ENCODE peak calls at places on chromosomes 5 and 9, in six cellular contexts. Z is H1, C is stomach, H is SK-N-SH, Y is A549, B is tibial nerve. N is an unnamed sample.

GRCh38 chr9:129336601-129337286 is 158.7 kb upstream of the IER5L start:
- DNase-seq in Z (peak; percentile 67), C (peak; percentile 67), H (no peak), Y (no peak), B (no peak), N (peak; percentile 59)

GRCh38 chr5:98735806-98736507 is 37.5 kb upstream of the RGMB start:
- DNase-seq in Z (no peak), C (no peak), H (no peak), Y (no peak), B (no peak), N (no peak)

GRCh38 chr5:138282918-138283742 is 8.7 kb upstream of the GFRA3 start:
- DNase-seq in Z (no peak), C (peak; percentile 57), H (peak; percentile 74), Y (peak; percentile 76), B (no peak), N (no peak)

GRCh38 chr5:458547-459353 is 15.8 kb downstream of the EXOC3 start:
- DNase-seq in Z (no peak), C (no peak), H (no peak), Y (no peak), B (no peak), N (peak; percentile 48)

GRCh38 chr9:104758974-104759373 is 5.0 kb upstream of the NIPSNAP3B start:
- DNase-seq in Z (no peak), C (no peak), H (no peak), Y (no peak), B (no peak), N (no peak)

GRCh38 chr9:124218438-124219289 is 39.1 kb upstream of the NEK6 start:
- DNase-seq in Z (no peak), C (peak; percentile 68), H (no peak), Y (peak; percentile 39), B (no peak), N (peak; percentile 71)

GRCh38 chr9:86723351-86723750 is 224.0 kb downstream of the GAS1 start:
- DNase-seq in Z (no peak), C (no peak), H (no peak), Y (no peak), B (no peak), N (no peak)

GRCh38 chr9:130530932-130531331 is 48.4 kb upstream of the FUBP3 start:
- DNase-seq in Z (no peak), C (no peak), H (no peak), Y (no peak), B (no peak), N (peak; percentile 79)

GRCh38 chr5:150350524-150351344 is 6.8 kb upstream of the TCOF1 start:
- DNase-seq in Z (peak; percentile 83), C (peak; percentile 78), H (peak; percentile 82), Y (peak; percentile 83), B (peak; percentile 52), N (peak; percentile 79)

GRCh38 chr9:104269996-104270963 is 176.2 kb downstream of the SMC2 start:
- DNase-seq in Z (no peak), C (no peak), H (no peak), Y (peak; percentile 29), B (no peak), N (no peak)

GRCh38 chr5:111144352-111144930 is 52.3 kb downstream of the WDR36 start:
- DNase-seq in Z (no peak), C (no peak), H (no peak), Y (no peak), B (no peak), N (no peak)

GRCh38 chr9:70315389-70315788 is 56.6 kb downstream of the SMC5 start:
- DNase-seq in Z (no peak), C (no peak), H (no peak), Y (no peak), B (no peak), N (no peak)

GRCh38 chr9:80062581-80062980 is 490.8 kb downstream of the TLE4 start:
- DNase-seq in Z (no peak), C (no peak), H (no peak), Y (no peak), B (no peak), N (no peak)

GRCh38 chr9:2824054-2824453 is 19.8 kb downstream of the PUM3 start:
- DNase-seq in Z (no peak), C (no peak), H (no peak), Y (no peak), B (no peak), N (no peak)

GRCh38 chr5:15995206-15996052 is 184.2 kb downstream of the MARCHF11 start:
- DNase-seq in Z (peak; percentile 48), C (no peak), H (peak; percentile 5), Y (peak; percentile 16), B (no peak), N (no peak)

GRCh38 chr5:180494510-180495181 is 467 bp downstream of the CNOT6 start:
- DNase-seq in Z (peak; percentile 61), C (peak; percentile 50), H (peak; percentile 82), Y (peak; percentile 23), B (no peak), N (peak; percentile 56)

GRCh38 chr9:74951725-74952151 is 974 bp downstream of the C9orf40 start:
- DNase-seq in Z (peak; percentile 68), C (peak; percentile 53), H (peak; percentile 60), Y (peak; percentile 43), B (no peak), N (peak; percentile 90)

GRCh38 chr9:91084896-91085295 is 276.8 kb downstream of the AUH start:
- DNase-seq in Z (no peak), C (no peak), H (no peak), Y (no peak), B (no peak), N (no peak)

GRCh38 chr5:157550668-157551067 is 24.9 kb downstream of the ADAM19 start:
- DNase-seq in Z (no peak), C (no peak), H (no peak), Y (no peak), B (no peak), N (no peak)

GRCh38 chr5:149030838-149031397 is 31.9 kb downstream of the SH3TC2 start:
- DNase-seq in Z (no peak), C (no peak), H (no peak), Y (no peak), B (no peak), N (no peak)

GRCh38 chr9:127720865-127721227 is 5.0 kb downstream of the TTC16 start:
- DNase-seq in Z (no peak), C (no peak), H (no peak), Y (no peak), B (no peak), N (no peak)

GRCh38 chr5:151659001-151659754 is 27.5 kb downstream of the SPARC start:
- DNase-seq in Z (peak; percentile 96), C (peak; percentile 73), H (peak; percentile 81), Y (peak; percentile 79), B (peak; percentile 32), N (peak; percentile 78)

GRCh38 chr5:147759441-147759840 is 23.1 kb downstream of the JAKMIP2 start:
- DNase-seq in Z (no peak), C (no peak), H (no peak), Y (no peak), B (no peak), N (no peak)
- TF ChIP-seq EP300 in Z (no peak), C (no peak), H (no peak), Y (no peak), B (no peak), N (no peak)

GRCh38 chr5:96706433-96707111 is 44.4 kb downstream of the CAST start:
- DNase-seq in Z (no peak), C (no peak), H (no peak), Y (no peak), B (no peak), N (no peak)

GRCh38 chr5:96708600-96708999 is 46.4 kb downstream of the CAST start:
- DNase-seq in Z (no peak), C (no peak), H (no peak), Y (no peak), B (no peak), N (no peak)

GRCh38 chr5:96702503-96703383 is 40.6 kb downstream of the CAST start:
- DNase-seq in Z (peak; percentile 82), C (peak; percentile 91), H (peak; percentile 92), Y (peak; percentile 81), B (peak; percentile 89), N (peak; percentile 98)

GRCh38 chr5:96703384-96703910 is 41.3 kb downstream of the CAST start:
- DNase-seq in Z (no peak), C (peak; percentile 76), H (no peak), Y (no peak), B (no peak), N (no peak)

GRCh38 chr5:96703985-96704384 is 41.8 kb downstream of the CAST start:
- DNase-seq in Z (no peak), C (no peak), H (no peak), Y (no peak), B (no peak), N (no peak)
- H3K4me1 ChIP-seq in Z (no peaks in the 10 kb centered on the region), C (peaks cover 22% of the 10 kb centered on the region), H (peaks cover 9% of the 10 kb centered on the region), Y (peaks cover 52% of the 10 kb centered on the region), B (peaks cover 72% of the 10 kb centered on the region), N (peaks cover 14% of the 10 kb centered on the region)

GRCh38 chr9:20950707-20951106 is 80.7 kb downstream of the HACD4 start:
- DNase-seq in Z (no peak), C (no peak), H (no peak), Y (no peak), B (no peak), N (no peak)

GRCh38 chr9:20945856-20946255 is 85.6 kb downstream of the HACD4 start:
- DNase-seq in Z (no peak), C (no peak), H (no peak), Y (no peak), B (no peak), N (no peak)

GRCh38 chr9:20945269-20945668 is 86.2 kb downstream of the HACD4 start:
- DNase-seq in Z (no peak), C (no peak), H (no peak), Y (no peak), B (no peak), N (no peak)

GRCh38 chr9:20944507-20944906 is 86.9 kb downstream of the HACD4 start:
- DNase-seq in Z (no peak), C (no peak), H (no peak), Y (no peak), B (no peak), N (no peak)

DNA sequence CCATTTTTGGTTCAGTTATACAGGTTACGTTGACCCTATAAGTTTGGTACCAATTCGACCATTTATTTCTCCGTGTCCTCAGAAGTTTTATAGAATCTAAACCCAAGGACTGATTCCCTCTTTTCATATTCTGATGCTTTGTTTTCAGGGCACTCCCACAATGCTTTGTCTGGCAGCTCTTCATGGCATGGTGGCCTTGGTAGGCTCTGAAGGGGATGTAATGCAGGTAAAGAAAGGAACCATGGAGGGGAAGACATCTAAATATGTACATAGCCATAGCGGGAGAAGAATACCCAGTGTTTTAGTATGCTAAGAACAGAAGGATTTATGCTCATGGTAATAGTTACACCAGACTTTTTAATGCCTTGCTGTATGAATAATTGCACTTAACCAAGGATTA is 82.7 kb downstream of the HACD4 start:
- DNase-seq in Z (no peak), C (no peak), H (no peak), Y (no peak), B (no peak), N (no peak)
- TF ChIP-seq CTCF in Z (no peak), C (no peak), H (no peak), Y (no peak), B (no peak), N (no peak)

DNA sequence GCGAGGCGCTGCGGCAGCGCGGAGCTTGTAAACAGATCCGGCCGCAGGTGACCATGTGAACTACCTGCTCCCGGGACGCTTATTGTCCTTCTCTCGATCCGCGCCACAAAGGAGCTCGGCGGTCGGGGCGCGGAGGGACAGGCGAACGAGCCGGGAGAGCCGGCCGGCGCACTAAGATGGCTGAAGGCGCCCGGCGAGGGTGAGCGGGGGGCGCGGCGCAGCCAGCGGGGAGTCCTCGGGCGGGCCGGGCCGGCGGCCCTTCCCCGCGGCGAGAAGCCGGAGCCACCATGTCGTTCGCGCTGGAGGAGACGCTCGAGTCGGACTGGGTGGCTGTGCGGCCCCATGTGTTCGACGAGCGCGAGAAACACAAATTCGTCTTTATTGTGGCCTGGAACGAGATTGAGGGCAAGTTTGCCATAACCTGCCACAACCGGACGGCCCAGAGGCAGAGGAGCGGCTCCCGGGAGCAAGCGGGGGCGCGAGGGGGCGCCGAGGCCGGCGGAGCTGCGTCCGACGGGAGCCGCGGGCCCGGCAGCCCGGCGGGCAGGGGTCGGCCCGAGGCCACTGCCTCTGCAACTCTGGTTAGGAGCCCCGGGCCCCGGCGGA is 536 bp downstream of the JMY start:
- DNase-seq in Z (no peak), C (no peak), H (peak; percentile 82), Y (peak; percentile 49), B (no peak), N (no peak)
- TF ChIP-seq EP300 in Z (no peak), C (no peak), H (no peak), Y (no peak), B (no peak), N (no peak)

N was measured in upper lobe of left lung.